ENCODE peak calls at places on chromosome 17, in nine cellular contexts. P, J, I, O, V, R, F, A and W are unnamed samples.

GRCh38 chr17:80109713-80110446 is 8.5 kb downstream of the GAA start:
- DNase-seq in P (no peak), J (no peak), I (no peak), O (no peak), V (no peak), R (peak), F (peak), A (no peak), W (no peak)

GRCh38 chr17:28712037-28712704 is 483 bp upstream of the PROCA1 start:
- DNase-seq in P (no peak), J (no peak), I (no peak), O (peak), V (peak), R (peak), F (no peak), A (no peak), W (no peak)

GRCh38 chr17:44901323-44901965 is 2.2 kb upstream of the EFTUD2 start:
- DNase-seq in P (no peak), J (no peak), I (no peak), O (no peak), V (peak), R (peak), F (no peak), A (peak), W (no peak)

GRCh38 chr17:78736526-78737079 is 45.5 kb downstream of the CYTH1 start:
- DNase-seq in P (no peak), J (no peak), I (no peak), O (peak), V (peak), R (peak), F (peak), A (no peak), W (peak)

GRCh38 chr17:55340171-55340570 is 75.4 kb downstream of the HLF start:
- DNase-seq in P (no peak), J (no peak), I (no peak), O (peak), V (no peak), R (no peak), F (no peak), A (no peak), W (no peak)

GRCh38 chr17:289409-289808 is 63.2 kb downstream of the RPH3AL start:
- DNase-seq in P (no peak), J (no peak), I (no peak), O (no peak), V (no peak), R (peak), F (peak), A (no peak), W (no peak)

GRCh38 chr17:45091778-45092425 is 30.8 kb downstream of the NMT1 start:
- DNase-seq in P (no peak), J (no peak), I (no peak), O (no peak), V (no peak), R (no peak), F (no peak), A (peak), W (peak)

GRCh38 chr17:80034977-80035686 is 540 bp downstream of the TBC1D16 start:
- DNase-seq in P (no peak), J (peak), I (no peak), O (peak), V (no peak), R (no peak), F (no peak), A (peak), W (no peak)

GRCh38 chr17:61144137-61144536 is 255.5 kb upstream of the TBX2 start:
- DNase-seq in P (no peak), J (no peak), I (no peak), O (no peak), V (no peak), R (no peak), F (no peak), A (peak), W (no peak)